ENCODE peak calls at places on chromosomes 2 and 18, in six cellular contexts. Q, D, W, R, Y and B are unnamed samples.

GRCh38 chr18:23333827-23334226 is 119.3 kb upstream of the RIOK3 start:
- DNase-seq in Y (no peak), R (no peak), Q (no peak), W (no peak), D (no peak), B (no peak)

GRCh38 chr2:64760131-64760530 is 106.4 kb upstream of the SERTAD2 start:
- DNase-seq in R (no peak), D (no peak), Y (no peak), Q (no peak), W (no peak), B (no peak)

GRCh38 chr18:57846258-57846657 is 43.1 kb upstream of the ATP8B1 start:
- DNase-seq in W (no peak), D (peak), Y (no peak), R (no peak), Q (peak), B (no peak)

GRCh38 chr2:101832114-101832513 is 134.6 kb downstream of the MAP4K4 start:
- DNase-seq in D (no peak), Y (no peak), Q (peak), W (no peak), R (no peak), B (no peak)

GRCh38 chr2:5673148-5673860 is 18.9 kb upstream of the SOX11 start:
- DNase-seq in D (peak), R (no peak), Q (no peak), Y (no peak), W (no peak), B (no peak)

GRCh38 chr18:56637897-56638231 is 528 bp downstream of the TXNL1 start:
- DNase-seq in W (no peak), D (peak), R (no peak), Q (peak), Y (no peak), B (no peak)

GRCh38 chr2:165691615-165692014 is 102.4 kb downstream of the GALNT3 start:
- DNase-seq in R (no peak), D (peak), Q (peak), Y (peak), W (no peak), B (peak)

GRCh38 chr18:9055185-9055584 is 47.3 kb upstream of the NDUFV2 start:
- DNase-seq in R (no peak), W (no peak), Y (no peak), Q (peak), D (no peak), B (no peak)

GRCh38 chr18:12884521-12885323 is 685 bp upstream of the PTPN2 start:
- DNase-seq in R (no peak), D (no peak), Q (no peak), Y (no peak), W (no peak), B (no peak)

GRCh38 chr2:27566628-27567027 is 16.2 kb upstream of the ZNF512 start:
- DNase-seq in Y (no peak), D (no peak), R (no peak), W (no peak), Q (peak), B (no peak)

GRCh38 chr2:119431976-119432881 is 575 bp downstream of the TMEM37 start:
- DNase-seq in Q (peak), W (peak), Y (no peak), D (no peak), R (no peak), B (no peak)

GRCh38 chr2:170145675-170146432 is 32.1 kb upstream of the MYO3B start:
- DNase-seq in R (no peak), Y (no peak), D (no peak), Q (no peak), W (no peak), B (no peak)

GRCh38 chr2:43217228-43218220 is 8.9 kb downstream of the ZFP36L2 start:
- DNase-seq in W (no peak), Y (no peak), D (peak), Q (no peak), R (peak), B (no peak)

GRCh38 chr2:85212846-85213245 is 79.7 kb downstream of the TCF7L1 start:
- DNase-seq in Y (no peak), W (no peak), Q (no peak), D (no peak), R (no peak), B (no peak)

GRCh38 chr2:27752551-27753237 is 18.8 kb upstream of the MRPL33 start:
- DNase-seq in D (peak), W (no peak), Y (no peak), R (no peak), Q (no peak), B (no peak)

GRCh38 chr2:171651667-171652410 is 35.4 kb upstream of the DYNC1I2 start:
- DNase-seq in R (no peak), Q (no peak), Y (no peak), W (no peak), D (no peak), B (no peak)

GRCh38 chr2:238638982-238639341 is 208.9 kb upstream of the TWIST2 start:
- DNase-seq in Y (no peak), W (no peak), Q (no peak), R (no peak), D (no peak), B (no peak)

GRCh38 chr2:113268621-113269360 is 9.9 kb downstream of the PAX8 start:
- DNase-seq in Q (no peak), R (no peak), W (no peak), D (no peak), Y (no peak), B (no peak)

GRCh38 chr2:231926761-231927565 is 767 bp upstream of the NPPC start:
- DNase-seq in Q (no peak), W (peak), R (peak), D (no peak), Y (no peak), B (peak)

GRCh38 chr2:120985997-120986651 is 250.5 kb downstream of the GLI2 start:
- DNase-seq in Q (no peak), W (no peak), Y (no peak), D (no peak), R (no peak), B (no peak)

GRCh38 chr2:111122631-111123421 is 2.1 kb downstream of the BCL2L11 start:
- DNase-seq in R (peak), Y (peak), D (peak), Q (peak), W (peak), B (peak)

GRCh38 chr18:27062802-27063201 is 122.3 kb downstream of the CHST9 start:
- DNase-seq in D (no peak), R (no peak), Q (no peak), W (no peak), Y (no peak), B (no peak)

GRCh38 chr18:8929381-8929780 is 173.1 kb upstream of the NDUFV2 start:
- DNase-seq in Q (no peak), W (no peak), R (no peak), Y (no peak), D (no peak), B (no peak)

GRCh38 chr2:24220534-24221281 is 45.9 kb downstream of the FAM228A start:
- DNase-seq in D (no peak), Y (no peak), W (no peak), R (no peak), Q (no peak), B (no peak)

GRCh38 chr2:116645155-116645554 is 1169.3 kb upstream of the DDX18 start:
- DNase-seq in W (no peak), D (no peak), Q (no peak), R (no peak), Y (no peak), B (no peak)

GRCh38 chr2:3638456-3638810 is 19.6 kb upstream of the ALLC start:
- DNase-seq in Y (no peak), Q (no peak), D (no peak), R (no peak), W (peak), B (no peak)

GRCh38 chr2:204860249-204860648 is 315.0 kb downstream of the PARD3B start:
- DNase-seq in Q (peak), D (no peak), W (no peak), Y (no peak), R (no peak), B (peak)

GRCh38 chr2:237096201-237096600 is 10.5 kb downstream of the COPS8 start:
- DNase-seq in D (no peak), W (no peak), R (no peak), Y (no peak), Q (no peak), B (no peak)

GRCh38 chr2:171578156-171578803 is 56.0 kb downstream of the CYBRD1 start:
- DNase-seq in Y (no peak), D (no peak), R (no peak), W (no peak), Q (no peak), B (no peak)

GRCh38 chr2:41896186-41896846 is 151.5 kb upstream of the PKDCC start:
- DNase-seq in D (no peak), W (no peak), Y (no peak), Q (no peak), R (peak), B (no peak)

GRCh38 chr18:57231846-57232245 is 85.0 kb downstream of the BOD1L2 start:
- DNase-seq in R (no peak), D (no peak), Y (no peak), Q (no peak), W (no peak), B (no peak)

GRCh38 chr2:174527959-174528358 is 41.1 kb upstream of the GPR155 start:
- DNase-seq in R (no peak), W (no peak), Y (no peak), D (no peak), Q (no peak), B (no peak)

GRCh38 chr2:41922177-41922576 is 125.6 kb upstream of the PKDCC start:
- DNase-seq in Y (no peak), W (no peak), Q (peak), D (no peak), R (no peak), B (no peak)

GRCh38 chr2:206783718-206784117 is 18.3 kb downstream of the FASTKD2 start:
- DNase-seq in W (no peak), Q (no peak), R (no peak), Y (no peak), D (no peak), B (no peak)

GRCh38 chr2:178397002-178397605 is 53.9 kb downstream of the PRKRA start:
- DNase-seq in Q (peak), Y (no peak), R (no peak), W (no peak), D (peak), B (no peak)

GRCh38 chr18:70046796-70047195 is 99.1 kb upstream of the CD226 start:
- DNase-seq in Y (no peak), W (no peak), R (no peak), Q (peak), D (no peak), B (no peak)

GRCh38 chr2:56749152-56749752 is 565.5 kb downstream of the CCDC85A start:
- DNase-seq in Q (peak), Y (no peak), W (no peak), D (peak), R (no peak), B (no peak)

GRCh38 chr2:196113061-196113974 is 44.7 kb upstream of the DNAH7 start:
- DNase-seq in Y (no peak), W (no peak), Q (peak), R (no peak), D (no peak), B (no peak)

GRCh38 chr18:58639237-58639636 is 10.3 kb upstream of the ALPK2 start:
- DNase-seq in Q (no peak), W (no peak), R (no peak), D (no peak), Y (no peak), B (no peak)

GRCh38 chr2:167761465-167762136 is 485.8 kb downstream of the STK39 start:
- DNase-seq in Y (no peak), W (no peak), R (no peak), Q (no peak), D (peak), B (no peak)

GRCh38 chr2:167758292-167758691 is 489.1 kb downstream of the STK39 start:
- DNase-seq in D (no peak), R (no peak), W (no peak), Y (no peak), Q (no peak), B (no peak)

GRCh38 chr2:167764772-167765341 is 482.5 kb downstream of the STK39 start:
- DNase-seq in D (no peak), R (no peak), W (no peak), Y (no peak), Q (no peak), B (no peak)

GRCh38 chr2:167756427-167756826 is 491.0 kb downstream of the STK39 start:
- DNase-seq in Q (no peak), D (no peak), Y (no peak), W (no peak), R (no peak), B (no peak)

DNA sequence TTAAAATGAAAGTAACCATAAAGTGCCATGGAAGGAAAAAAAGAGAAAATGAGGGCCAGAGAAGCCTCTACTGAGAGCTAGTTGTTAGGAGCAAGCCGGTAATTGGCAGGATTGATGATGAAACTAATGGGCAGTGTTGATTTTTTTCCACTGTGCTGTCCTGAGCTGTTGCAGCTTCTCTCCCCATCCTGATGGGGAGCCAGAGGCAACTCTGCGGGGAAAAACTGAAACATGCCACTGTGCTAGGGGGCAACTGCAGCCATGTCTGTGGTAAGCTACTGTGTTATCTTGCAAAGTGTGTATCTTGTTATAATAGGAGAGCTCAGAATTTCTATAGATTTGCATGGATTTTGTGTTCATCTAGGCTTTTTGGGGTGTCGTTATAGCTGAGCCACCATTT is 487.9 kb downstream of the STK39 start:
- DNase-seq in Q (no peak), Y (no peak), D (no peak), W (no peak), R (no peak), B (no peak)
- TF ChIP-seq CTCF in Q (no peak), Y (no peak), D (no peak), W (no peak), R (no peak), B (no peak)

GRCh38 chr2:216693414-216694100 is 1.8 kb downstream of the IGFBP5 start:
- DNase-seq in W (no peak), Q (no peak), Y (no peak), R (no peak), D (no peak), B (no peak)

GRCh38 chr2:216689397-216689796 is 6.0 kb downstream of the IGFBP5 start:
- DNase-seq in D (no peak), Y (no peak), Q (no peak), W (peak), R (no peak), B (no peak)

GRCh38 chr2:216690451-216691209 is 4.7 kb downstream of the IGFBP5 start:
- DNase-seq in D (peak), Y (no peak), Q (peak), R (no peak), W (no peak), B (no peak)

GRCh38 chr2:216692636-216693413 is 2.5 kb downstream of the IGFBP5 start:
- DNase-seq in D (peak), R (peak), Q (peak), W (peak), Y (peak), B (peak)

DNA sequence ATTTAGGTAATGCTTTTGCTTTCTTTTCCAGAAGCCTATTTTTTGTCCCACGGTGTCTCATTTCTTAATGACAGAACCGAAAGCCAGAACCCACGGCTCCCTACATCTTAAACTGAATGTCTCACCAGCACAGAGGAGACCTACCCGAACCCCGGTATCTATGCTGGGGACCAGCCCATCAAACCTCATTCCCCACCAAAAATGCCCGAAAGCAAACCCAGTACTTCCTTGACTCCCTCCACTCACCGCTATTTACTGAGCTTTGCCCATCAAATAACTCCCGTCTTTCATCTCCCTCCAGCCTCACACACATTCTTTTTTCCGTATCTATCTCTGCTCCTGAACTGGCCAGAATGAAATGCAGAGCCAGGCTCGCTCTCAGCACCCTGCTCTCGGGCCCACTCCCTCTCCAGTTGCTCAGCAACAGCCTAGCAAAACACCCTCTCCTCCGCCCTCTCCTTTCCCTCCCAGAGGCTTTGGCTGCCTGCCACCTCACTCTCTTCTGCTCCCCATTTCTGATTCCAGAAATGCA is 4.1 kb downstream of the IGFBP5 start:
- DNase-seq in W (peak), R (no peak), Q (peak), Y (peak), D (peak), B (peak)
- H3K4me3 ChIP-seq in W (peak), R (no peak), Q (peak), Y (peak), D (peak), B (peak)

GRCh38 chr2:75710220-75710576 is 517 bp downstream of the GCFC2 start:
- DNase-seq in R (no peak), W (no peak), Y (no peak), D (no peak), Q (peak), B (no peak)
- TF ChIP-seq CTCF in R (no peak), W (no peak), Y (no peak), D (no peak), Q (no peak), B (no peak)

DNA sequence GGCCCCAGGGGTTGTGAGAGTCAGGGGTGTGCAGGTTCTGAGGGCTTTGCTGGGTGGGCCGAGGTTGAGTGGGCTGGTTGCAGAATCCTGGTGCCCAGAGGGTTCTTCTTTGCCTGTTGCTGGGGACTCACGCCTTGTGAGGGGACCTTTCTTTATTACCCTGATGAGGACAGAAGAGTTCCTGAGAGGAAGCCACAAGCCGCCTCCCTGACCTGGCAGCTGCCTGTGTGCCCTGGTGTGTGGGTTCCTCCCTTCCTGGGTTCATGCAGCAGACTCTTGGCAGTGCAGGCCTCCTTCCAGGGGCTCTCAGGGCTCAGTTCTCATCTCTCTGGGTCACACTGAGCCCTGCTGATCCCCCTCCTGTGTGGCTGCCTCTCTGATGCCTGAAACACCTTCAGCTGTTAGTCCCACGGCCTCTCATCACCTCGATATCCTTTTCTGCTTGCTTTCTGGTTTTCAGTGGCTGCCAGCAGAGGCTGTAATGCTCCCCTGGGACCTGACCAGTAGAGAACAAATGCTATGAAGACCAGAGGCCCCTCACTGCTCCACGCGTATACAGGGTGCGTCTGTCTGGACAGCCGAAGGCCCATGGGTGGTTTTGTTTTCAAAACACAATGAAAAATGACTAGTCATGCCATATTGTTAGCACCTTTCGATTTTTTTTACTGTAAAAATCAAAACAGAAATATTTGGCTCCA is 191.3 kb downstream of the AGAP1 start:
- DNase-seq in Y (no peak), D (no peak), Q (peak), R (no peak), W (no peak), B (no peak)
- H3K4me3 ChIP-seq in Y (no peak), D (no peak), Q (no peak), R (no peak), W (no peak), B (no peak)

DNA sequence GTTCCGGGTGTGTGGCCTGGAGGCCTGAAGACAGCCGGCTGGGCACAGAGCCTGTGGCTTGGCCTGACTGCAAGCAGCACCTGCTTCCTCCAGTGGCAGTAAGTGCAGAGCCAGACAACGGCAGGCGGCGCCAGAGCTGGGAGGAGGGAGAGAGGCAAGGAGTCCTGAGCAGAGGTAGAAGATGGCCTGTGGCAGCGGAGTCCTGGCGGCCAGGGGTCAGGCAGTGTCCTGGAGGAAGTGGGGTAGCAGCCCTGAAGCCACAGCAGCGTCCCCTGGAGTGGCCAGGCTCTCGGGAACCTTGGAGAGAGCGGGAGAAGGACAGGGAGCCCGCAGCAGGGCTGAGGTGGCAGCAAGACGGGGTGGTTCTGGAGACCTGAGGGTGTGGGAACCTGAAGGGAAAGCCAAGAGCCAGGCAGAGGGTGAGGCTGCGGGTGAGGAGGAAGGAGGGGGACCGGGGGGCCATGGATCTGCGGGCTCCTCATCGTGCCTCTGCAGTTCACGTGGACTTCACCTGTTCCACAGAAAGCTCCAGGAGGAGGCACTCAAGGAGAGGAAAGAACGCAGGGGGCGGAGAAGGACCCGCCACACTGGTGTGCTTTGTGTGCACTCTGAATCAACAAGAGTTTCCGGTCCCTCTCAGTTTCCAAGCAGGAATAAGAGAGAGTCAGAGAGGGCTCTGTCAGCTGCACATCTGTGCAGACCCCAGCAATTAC is 85.9 kb downstream of the USP40 start:
- DNase-seq in R (no peak), W (peak), Q (no peak), Y (no peak), D (no peak), B (no peak)
- TF ChIP-seq CTCF in R (no peak), W (peak), Q (no peak), Y (no peak), D (no peak), B (no peak)